ENCODE peak calls at places on chromosome 6, in four cellular contexts. R, P, J and F are unnamed samples.

GRCh38 chr6:154488802-154489437 is 21.6 kb downstream of the CNKSR3 start:
- DNase-seq in R (no peak), P (no peak), J (no peak), F (no peak)

GRCh38 chr6:34544052-34544604 is 12.0 kb downstream of the SPDEF start:
- DNase-seq in J (no peak), P (no peak), R (no peak), F (no peak)

GRCh38 chr6:39411465-39411864 is 89.0 kb upstream of the KCNK16 start:
- DNase-seq in R (no peak), J (no peak), P (no peak), F (no peak)

GRCh38 chr6:53494076-53494475 is 50.8 kb downstream of the GCLC start:
- DNase-seq in J (no peak), R (no peak), P (no peak), F (no peak)

GRCh38 chr6:96234476-96234875 is 218.7 kb downstream of the FUT9 start:
- DNase-seq in P (no peak), R (no peak), J (no peak), F (no peak)

GRCh38 chr6:157110620-157111019 is 212.7 kb downstream of the TMEM242 start:
- DNase-seq in R (no peak), J (no peak), P (no peak), F (no peak)

GRCh38 chr6:104095661-104096416 is 763.9 kb downstream of the HACE1 start:
- DNase-seq in R (no peak), J (no peak), P (no peak), F (no peak)

GRCh38 chr6:25637946-25638345 is 14.1 kb upstream of the SCGN start:
- DNase-seq in P (no peak), R (no peak), J (peak; percentile 38), F (peak; percentile 76)

GRCh38 chr6:97669191-97669651 is 386.2 kb upstream of the MMS22L start:
- DNase-seq in P (no peak), J (no peak), R (no peak), F (peak; percentile 47)

GRCh38 chr6:138981416-138981815 is 6.6 kb downstream of the REPS1 start:
- DNase-seq in J (no peak), R (no peak), P (no peak), F (no peak)

GRCh38 chr6:64580346-64580745 is 944.7 kb downstream of the PHF3 start:
- DNase-seq in P (no peak), R (no peak), J (no peak), F (no peak)

GRCh38 chr6:24766685-24767462 is 7.9 kb upstream of the GMNN start:
- DNase-seq in R (peak; percentile 20), J (no peak), P (no peak), F (no peak)

GRCh38 chr6:56246544-56246940 is 838 bp downstream of the COL21A1 start:
- DNase-seq in R (no peak), J (no peak), P (no peak), F (peak; percentile 72)
- TF ChIP-seq JUNB in R (no peak), J (no peak), P (no peak), F (no peak)

DNA sequence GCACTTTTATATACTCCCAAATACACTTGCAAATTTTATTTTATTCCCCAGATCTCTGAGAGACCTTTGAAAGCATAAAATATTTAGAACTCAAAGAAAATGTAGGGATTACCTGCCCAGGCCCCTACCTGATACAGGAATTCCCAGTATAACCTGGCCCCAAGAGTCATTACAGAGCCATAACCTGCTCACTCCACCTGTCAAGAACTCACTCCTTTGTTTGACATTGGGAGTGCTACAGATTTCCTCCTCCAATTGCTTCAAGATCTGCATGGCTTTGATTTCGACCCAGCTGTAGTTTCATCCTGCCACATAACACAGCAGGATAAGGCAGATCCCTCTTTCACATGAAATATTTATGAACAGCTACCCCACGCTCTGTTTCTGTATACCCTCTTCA is 96.1 kb upstream of the SLC2A12 start:
- DNase-seq in J (no peak), R (no peak), P (no peak), F (no peak)
- TF ChIP-seq JUNB in J (no peak), R (no peak), P (no peak), F (no peak)

GRCh38 chr6:127342946-127343752 is at the start of gene ECHDC1:
- DNase-seq in J (peak; percentile 70), R (peak; percentile 64), P (peak; percentile 58), F (peak; percentile 79)

GRCh38 chr6:127341471-127342202 is 1.8 kb downstream of the ECHDC1 start:
- DNase-seq in J (no peak), P (no peak), R (no peak), F (no peak)

GRCh38 chr6:127345521-127345920 is 2.1 kb upstream of the ECHDC1 start:
- DNase-seq in P (no peak), R (no peak), J (no peak), F (no peak)

GRCh38 chr6:127342296-127342945 is 988 bp downstream of the ECHDC1 start:
- DNase-seq in J (peak; percentile 85), R (no peak), P (no peak), F (peak; percentile 78)

DNA sequence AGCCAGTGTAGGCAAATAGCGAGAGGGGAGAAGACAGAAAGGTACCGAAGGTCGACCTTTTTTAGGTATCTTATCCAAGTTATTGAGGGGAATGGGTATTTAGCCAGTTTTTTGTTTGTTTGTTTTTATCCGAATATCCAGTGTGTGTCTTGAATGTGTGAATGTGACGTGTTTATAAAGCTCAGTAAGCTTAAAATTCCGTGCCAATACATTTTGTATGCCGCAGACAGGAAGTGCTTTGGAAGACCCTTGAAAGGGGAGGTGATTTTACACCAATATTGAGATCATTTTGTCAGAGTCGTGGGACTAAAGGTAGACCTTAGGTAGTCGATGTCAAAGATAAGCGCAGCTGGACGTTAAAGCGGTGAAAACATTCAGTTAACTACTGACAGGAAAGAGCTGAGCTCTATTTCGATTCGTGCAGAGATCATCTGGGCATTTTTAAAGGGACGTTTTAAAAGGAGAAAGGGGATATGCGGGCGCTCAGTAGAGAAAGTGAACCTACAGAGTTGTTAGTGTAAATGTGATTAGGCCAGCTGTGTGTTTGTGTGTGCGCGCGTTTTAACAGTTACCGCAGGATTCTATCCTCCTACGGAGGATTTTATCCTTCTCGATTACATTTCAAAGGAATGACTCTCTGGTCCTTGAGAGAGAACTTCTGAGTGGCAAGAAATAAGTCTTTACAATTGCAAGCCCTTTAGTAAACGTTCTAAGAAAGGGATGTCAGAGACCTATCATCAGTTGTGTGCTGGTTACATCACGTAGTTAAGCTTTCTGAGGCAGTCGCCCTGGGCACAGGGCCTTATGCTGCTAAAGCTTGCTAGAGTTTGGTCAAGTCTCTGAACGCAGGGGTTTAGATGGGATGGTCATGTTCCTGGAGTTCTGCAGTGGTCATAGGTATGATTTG is 597 bp upstream of the ECHDC1 start:
- DNase-seq in J (peak; percentile 25), P (no peak), R (no peak), F (peak; percentile 45)
- TF ChIP-seq JUNB in J (no peak), P (no peak), R (no peak), F (no peak)

DNA sequence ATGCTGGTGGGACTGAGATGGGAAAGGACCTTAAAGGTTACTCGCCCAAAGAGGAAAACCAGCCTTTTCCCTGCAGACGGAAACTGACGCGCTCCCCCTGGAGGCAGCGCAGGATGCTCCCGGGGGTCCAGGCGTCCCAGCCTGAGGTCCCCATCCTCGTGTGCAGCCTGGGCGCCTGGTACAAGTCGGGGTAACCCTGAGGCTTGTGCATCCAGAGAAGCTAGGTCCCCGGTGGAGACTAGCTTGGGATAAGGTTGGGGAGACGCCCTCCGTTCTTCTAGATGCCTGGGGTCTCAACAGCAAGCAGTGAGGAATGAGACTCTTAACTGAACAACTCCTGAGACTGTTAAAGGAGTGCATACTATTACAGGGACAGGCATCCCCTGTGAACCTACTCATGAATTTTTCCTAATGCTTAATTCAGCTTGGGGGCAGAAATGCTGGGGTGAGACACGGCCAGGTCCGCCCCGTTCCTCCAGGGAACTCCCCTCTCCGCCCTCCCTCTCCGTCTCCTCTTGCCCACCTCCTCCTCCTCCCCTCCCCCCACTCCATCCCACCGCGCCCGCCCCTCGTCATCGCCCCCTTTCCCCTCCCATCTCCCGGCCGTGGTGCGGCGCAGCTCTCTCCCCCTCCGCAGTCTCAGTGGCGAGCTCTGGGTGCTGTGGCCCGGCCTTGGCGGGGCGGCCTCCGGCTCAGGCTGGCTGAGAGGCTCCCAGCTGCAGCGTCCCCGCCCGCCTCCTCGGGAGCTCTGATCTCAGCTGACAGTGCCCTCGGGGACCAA is at the start of gene PRSS35:
- DNase-seq in R (peak; percentile 40), P (peak; percentile 29), J (peak; percentile 7), F (peak; percentile 89)
- TF ChIP-seq JUNB in R (no peak), P (no peak), J (no peak), F (no peak)

DNA sequence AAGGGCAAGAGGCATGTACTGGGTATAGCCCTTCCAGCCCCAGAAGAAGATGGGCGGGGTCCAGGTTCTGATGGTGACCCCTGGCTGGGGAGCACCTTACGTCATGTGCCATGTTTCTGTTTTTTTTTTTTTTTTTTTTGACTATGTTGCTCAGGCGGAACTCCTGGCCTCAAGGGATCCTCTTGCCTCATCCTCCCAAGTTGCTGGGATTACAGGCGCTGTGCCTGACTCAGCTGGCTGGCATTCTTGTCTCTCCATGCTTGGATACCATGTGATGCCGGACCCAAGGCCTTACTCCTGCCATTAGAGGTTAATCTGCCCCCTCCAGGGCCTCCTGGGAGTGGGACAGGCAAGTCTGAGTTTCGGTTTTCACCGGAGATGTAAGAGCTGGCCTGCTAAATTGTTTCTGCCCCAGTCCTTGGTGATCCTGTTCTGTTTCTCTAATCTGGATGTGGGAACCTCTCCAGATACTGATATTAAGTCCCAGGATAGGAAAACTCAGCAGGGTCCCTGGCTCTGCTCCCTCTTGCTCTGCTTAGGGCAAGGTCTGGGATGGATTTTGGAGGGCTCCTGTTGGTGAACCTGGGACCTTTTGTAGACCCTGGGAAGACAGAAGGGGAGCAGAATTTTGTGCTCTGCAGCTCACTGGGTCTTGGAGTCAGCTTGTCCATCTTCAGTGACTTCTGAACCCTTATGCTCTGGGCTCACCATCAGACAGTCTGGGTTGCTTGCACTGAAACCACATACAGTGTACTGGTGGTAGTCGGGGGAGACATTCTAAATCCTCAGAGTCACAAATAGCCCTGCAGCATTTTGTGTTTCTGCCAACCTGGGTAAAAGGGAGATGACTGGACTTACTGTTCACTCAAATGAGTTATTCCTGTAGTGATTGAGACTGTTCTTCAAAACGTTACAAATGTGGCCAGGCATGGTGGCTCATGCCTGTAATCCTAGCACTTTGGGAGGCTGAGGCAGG is 45.1 kb downstream of the PTK7 start:
- DNase-seq in R (no peak), J (no peak), P (no peak), F (no peak)
- TF ChIP-seq JUNB in R (no peak), J (no peak), P (no peak), F (no peak)

GRCh38 chr6:894274-894673 is 201.3 kb upstream of the EXOC2 start:
- DNase-seq in R (no peak), P (no peak), J (no peak), F (peak; percentile 53)
- TF ChIP-seq JUNB in R (no peak), P (no peak), J (no peak), F (no peak)